ENCODE peak calls at places on chromosome 4, in four cellular contexts. A is NCI-H1092 treated with DMSO at 0.1 percent for 48 hours; S is activated CD8-positive, alpha-beta T cell treated with anti-CD3 and anti-CD28 coated beads for 36 hours; Y is cardiac muscle cell. I is an unnamed sample.

GRCh38 chr4:63717384-63717783 is 691.9 kb downstream of the TECRL start:
- DNase-seq in A (peak), S (no peak), Y (peak), I (peak)

GRCh38 chr4:3202836-3203820 is 45.8 kb upstream of the MSANTD1 start:
- DNase-seq in A (no peak), Y (peak), S (peak), I (no peak)

GRCh38 chr4:82900335-82901128 is at the start of gene THAP9:
- DNase-seq in Y (peak), A (peak), S (peak), I (peak)

GRCh38 chr4:145099653-145100052 is 1.5 kb downstream of the ABCE1 start:
- DNase-seq in Y (peak), A (no peak), S (no peak), I (no peak)

GRCh38 chr4:56619160-56619559 is 61.9 kb downstream of the HOPX start:
- DNase-seq in A (no peak), S (no peak), Y (peak), I (no peak)

GRCh38 chr4:93169966-93170365 is 658.6 kb upstream of the ATOH1 start:
- DNase-seq in A (no peak), Y (no peak), S (no peak), I (no peak)

GRCh38 chr4:99457270-99457669 is 22.1 kb upstream of the ADH7 start:
- DNase-seq in S (no peak), Y (peak), A (no peak), I (no peak)

GRCh38 chr4:142372570-142373300 is 473.4 kb downstream of the INPP4B start:
- DNase-seq in Y (no peak), A (no peak), S (no peak), I (no peak)